ENCODE peak calls at places on chromosomes 11 and 22, in nine cellular contexts. Z, U, E, Y, P, J, V, R and W are unnamed samples.
A peak's percentile ranks its signal among the peaks of the same experiment; 100 is the strongest.

GRCh38 chr11:32115406-32115805 is 24.5 kb downstream of the RCN1 start:
- DNase-seq in U (no peak), V (no peak), Z (no peak), Y (no peak), J (no peak), P (no peak), R (no peak), E (no peak), W (no peak)

GRCh38 chr11:33262016-33262638 is 4.9 kb downstream of the HIPK3 start:
- DNase-seq in V (no peak), J (no peak), P (no peak), Y (no peak), E (no peak), Z (no peak), R (no peak), U (no peak), W (no peak)

GRCh38 chr11:12626616-12627015 is 47.6 kb upstream of the TEAD1 start:
- DNase-seq in Y (no peak), U (no peak), E (no peak), P (no peak), Z (no peak), V (no peak), J (no peak), R (no peak), W (no peak)

GRCh38 chr11:67082071-67082791 is 25.6 kb downstream of the RHOD start:
- DNase-seq in Z (no peak), V (peak; percentile 30), U (no peak), Y (no peak), P (no peak), E (no peak), R (no peak), J (no peak), W (no peak)

GRCh38 chr11:8597182-8597581 is 3.2 kb upstream of the STK33 start:
- DNase-seq in V (no peak), U (no peak), P (no peak), E (no peak), J (no peak), R (no peak), Z (peak; percentile 51), Y (no peak), W (no peak)

GRCh38 chr11:115324569-115325432 is 179.4 kb downstream of the CADM1 start:
- DNase-seq in Z (peak; percentile 3), U (no peak), R (peak; percentile 37), E (peak; percentile 0), P (no peak), Y (peak; percentile 77), V (peak; percentile 14), J (peak; percentile 51), W (peak; percentile 87)

GRCh38 chr11:37449146-37449545 is 851.1 kb upstream of the RAG2 start:
- DNase-seq in Y (peak; percentile 94), E (no peak), Z (no peak), R (no peak), U (no peak), P (no peak), J (no peak), V (no peak), W (no peak)

GRCh38 chr11:11035331-11035730 is 177.5 kb upstream of the ZBED5 start:
- DNase-seq in E (no peak), R (no peak), J (no peak), Z (no peak), Y (no peak), V (no peak), U (no peak), P (no peak), W (no peak)

GRCh38 chr11:129251067-129251466 is 58.9 kb upstream of the ARHGAP32 start:
- DNase-seq in P (no peak), U (no peak), V (no peak), Z (no peak), R (no peak), E (no peak), J (no peak), Y (peak; percentile 44), W (no peak)

GRCh38 chr22:30370681-30371080 is 13.9 kb downstream of the CCDC157 start:
- DNase-seq in Z (no peak), U (no peak), J (no peak), V (no peak), Y (no peak), E (no peak), P (no peak), R (no peak), W (no peak)

GRCh38 chr11:61897387-61898246 is 6.3 kb upstream of the FADS3 start:
- DNase-seq in V (peak; percentile 53), U (peak; percentile 39), E (peak; percentile 85), Z (no peak), J (peak; percentile 75), R (peak; percentile 58), Y (peak; percentile 93), P (peak; percentile 74), W (no peak)

GRCh38 chr11:12762283-12762682 is 88.1 kb downstream of the TEAD1 start:
- DNase-seq in E (no peak), U (no peak), V (no peak), Z (no peak), R (no peak), P (no peak), J (no peak), Y (no peak), W (no peak)

GRCh38 chr22:35923026-35923425 is 105.6 kb downstream of the RBFOX2 start:
- DNase-seq in Z (no peak), R (no peak), U (no peak), P (no peak), J (no peak), Y (no peak), V (no peak), E (no peak), W (no peak)

GRCh38 chr11:84408946-84409411 is 1122.8 kb upstream of the CCDC90B start:
- DNase-seq in P (no peak), J (no peak), U (no peak), E (no peak), Z (no peak), V (no peak), R (no peak), Y (peak; percentile 2), W (peak; percentile 22)

GRCh38 chr11:12185914-12186313 is 75.5 kb downstream of the MICAL2 start:
- DNase-seq in V (peak; percentile 81), Y (peak; percentile 74), R (no peak), P (no peak), E (no peak), Z (no peak), U (no peak), J (no peak), W (peak; percentile 62)